ENCODE peak calls at places on chromosome 7, in seven cellular contexts. Z, R, W, V, C, G and Q are unnamed samples.
A peak's percentile ranks its signal among the peaks of the same experiment; 100 is the strongest.

GRCh38 chr7:171364-171904 is 20.9 kb upstream of the FAM20C start:
- DNase-seq in Z (no peak), R (no peak), W (no peak), V (no peak), C (no peak), G (no peak), Q (no peak)

GRCh38 chr7:73847941-73848723 is 5.8 kb upstream of the METTL27 start:
- DNase-seq in Z (no peak), R (no peak), W (no peak), V (no peak), C (peak; percentile 30), G (no peak), Q (no peak)

GRCh38 chr7:78530351-78530750 is 731.8 kb downstream of the PHTF2 start:
- DNase-seq in Z (no peak), R (no peak), W (no peak), V (no peak), C (peak; percentile 55), G (no peak), Q (no peak)

GRCh38 chr7:79236352-79237028 is 217.0 kb downstream of the MAGI2 start:
- DNase-seq in Z (no peak), R (no peak), W (no peak), V (no peak), C (no peak), G (no peak), Q (no peak)

GRCh38 chr7:6238309-6238925 is 34.0 kb downstream of the CYTH3 start:
- DNase-seq in Z (no peak), R (no peak), W (no peak), V (no peak), C (no peak), G (no peak), Q (no peak)

GRCh38 chr7:17274551-17275245 is 23.8 kb upstream of the AHR start:
- DNase-seq in Z (no peak), R (no peak), W (no peak), V (no peak), C (peak; percentile 87), G (no peak), Q (peak; percentile 85)

GRCh38 chr7:98869374-98870070 is at the start of gene TMEM130:
- DNase-seq in Z (peak; percentile 41), R (no peak), W (no peak), V (no peak), C (no peak), G (no peak), Q (no peak)

GRCh38 chr7:126723966-126724544 is 528.7 kb downstream of the GRM8 start:
- DNase-seq in Z (no peak), R (no peak), W (no peak), V (no peak), C (no peak), G (no peak), Q (no peak)

GRCh38 chr7:19772858-19773337 is 519 bp downstream of the TMEM196 start:
- DNase-seq in Z (peak; percentile 12), R (no peak), W (peak; percentile 28), V (no peak), C (peak; percentile 42), G (no peak), Q (peak; percentile 9)

GRCh38 chr7:136869006-136869961 is 832 bp downstream of the CHRM2 start:
- DNase-seq in Z (peak; percentile 20), R (no peak), W (no peak), V (peak; percentile 84), C (peak; percentile 3), G (no peak), Q (no peak)

GRCh38 chr7:39372383-39372782 is 193.8 kb upstream of the YAE1 start:
- DNase-seq in Z (no peak), R (no peak), W (no peak), V (no peak), C (no peak), G (no peak), Q (no peak)

GRCh38 chr7:91083855-91084644 is 180.2 kb upstream of the FZD1 start:
- DNase-seq in Z (no peak), R (peak; percentile 8), W (peak; percentile 85), V (no peak), C (no peak), G (peak; percentile 8), Q (no peak)

GRCh38 chr7:65731562-65732035 is 141.3 kb upstream of the VKORC1L1 start:
- DNase-seq in Z (peak; percentile 24), R (peak; percentile 19), W (peak; percentile 41), V (no peak), C (peak; percentile 1), G (peak; percentile 28), Q (no peak)

GRCh38 chr7:70703785-70704184 is 428.2 kb upstream of the GALNT17 start:
- DNase-seq in Z (no peak), R (no peak), W (no peak), V (no peak), C (no peak), G (no peak), Q (no peak)

GRCh38 chr7:2105917-2106316 is 126.8 kb downstream of the MAD1L1 start:
- DNase-seq in Z (no peak), R (no peak), W (no peak), V (no peak), C (no peak), G (no peak), Q (no peak)

GRCh38 chr7:75987026-75987804 is 7.2 kb downstream of the TMEM120A start:
- DNase-seq in Z (no peak), R (no peak), W (no peak), V (no peak), C (no peak), G (no peak), Q (no peak)

GRCh38 chr7:75987805-75988630 is 6.4 kb downstream of the TMEM120A start:
- DNase-seq in Z (no peak), R (no peak), W (no peak), V (no peak), C (no peak), G (no peak), Q (no peak)

GRCh38 chr7:75985518-75986146 is 8.8 kb downstream of the TMEM120A start:
- DNase-seq in Z (no peak), R (no peak), W (no peak), V (no peak), C (no peak), G (no peak), Q (no peak)

GRCh38 chr7:75985009-75985517 is 9.3 kb downstream of the TMEM120A start:
- DNase-seq in Z (no peak), R (no peak), W (no peak), V (no peak), C (no peak), G (no peak), Q (no peak)

GRCh38 chr7:75986147-75986781 is 8.1 kb downstream of the TMEM120A start:
- DNase-seq in Z (no peak), R (no peak), W (no peak), V (no peak), C (no peak), G (no peak), Q (no peak)
- TF ChIP-seq CTCF in Z (no peak), R (no peak), W (no peak), V (no peak), C (no peak), G (no peak), Q (no peak)

GRCh38 chr7:124275411-124275810 is 242.5 kb upstream of the TMEM229A start:
- DNase-seq in Z (no peak), R (no peak), W (no peak), V (no peak), C (no peak), G (no peak), Q (no peak)

GRCh38 chr7:124276005-124276606 is 243.2 kb upstream of the TMEM229A start:
- DNase-seq in Z (no peak), R (no peak), W (peak; percentile 9), V (no peak), C (no peak), G (peak; percentile 19), Q (no peak)
- TF ChIP-seq CTCF in Z (peak; percentile 41), R (no peak), W (no peak), V (peak; percentile 46), C (peak; percentile 32), G (peak; percentile 19), Q (peak; percentile 65)

GRCh38 chr7:149074116-149074885 is 16.2 kb downstream of the ZNF786 start:
- DNase-seq in Z (no peak), R (no peak), W (no peak), V (no peak), C (no peak), G (no peak), Q (no peak)

GRCh38 chr7:149071182-149071635 is 19.3 kb downstream of the ZNF786 start:
- DNase-seq in Z (no peak), R (no peak), W (no peak), V (no peak), C (no peak), G (no peak), Q (no peak)

GRCh38 chr7:149070372-149071140 is 20.0 kb downstream of the ZNF786 start:
- DNase-seq in Z (no peak), R (no peak), W (no peak), V (no peak), C (no peak), G (no peak), Q (no peak)

GRCh38 chr7:149072438-149072775 is 18.1 kb downstream of the ZNF786 start:
- DNase-seq in Z (no peak), R (no peak), W (peak; percentile 65), V (no peak), C (no peak), G (no peak), Q (no peak)

DNA sequence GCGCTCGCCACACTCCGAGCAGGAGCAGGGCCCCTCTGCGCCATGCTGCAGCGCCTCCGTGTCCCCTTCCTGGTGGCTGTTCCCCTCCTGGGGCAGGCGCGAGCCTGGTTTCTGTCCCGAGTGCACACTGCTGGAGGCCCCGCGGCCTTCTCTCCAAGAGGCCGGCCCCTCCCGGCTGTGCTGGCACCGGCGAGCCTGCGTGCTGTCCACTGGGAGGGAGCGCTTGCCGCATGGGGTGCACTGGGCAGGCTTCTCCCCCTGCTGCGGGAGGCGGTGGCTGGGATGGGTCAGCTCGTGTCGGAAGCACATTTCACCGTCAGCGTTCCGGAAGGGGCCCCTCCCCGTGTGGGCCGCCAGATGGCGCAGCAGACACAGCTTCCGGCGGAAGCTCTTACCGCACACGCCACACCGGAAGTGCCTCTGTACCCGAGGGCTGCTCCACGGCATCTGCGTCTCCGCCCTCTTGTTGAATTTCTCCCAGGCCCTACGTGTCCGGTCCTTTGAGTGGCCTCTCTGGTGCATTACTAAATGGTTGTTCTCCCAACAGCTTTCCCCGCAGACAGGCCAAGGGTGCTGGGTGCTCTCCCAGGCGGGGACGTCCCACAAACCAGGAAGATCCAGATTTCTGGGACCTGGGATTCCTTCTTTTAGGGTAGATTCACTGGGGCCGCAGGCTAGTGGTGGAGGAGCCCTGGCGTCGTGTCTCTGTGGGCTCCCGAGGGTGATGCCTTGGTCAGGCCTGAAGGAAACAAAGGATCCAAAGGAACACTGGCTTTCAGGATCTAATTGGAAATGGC is 18.7 kb downstream of the ZNF786 start:
- DNase-seq in Z (no peak), R (no peak), W (peak; percentile 9), V (no peak), C (no peak), G (no peak), Q (no peak)
- TF ChIP-seq CTCF in Z (no peak), R (no peak), W (no peak), V (peak; percentile 11), C (peak; percentile 5), G (no peak), Q (peak; percentile 26)

DNA sequence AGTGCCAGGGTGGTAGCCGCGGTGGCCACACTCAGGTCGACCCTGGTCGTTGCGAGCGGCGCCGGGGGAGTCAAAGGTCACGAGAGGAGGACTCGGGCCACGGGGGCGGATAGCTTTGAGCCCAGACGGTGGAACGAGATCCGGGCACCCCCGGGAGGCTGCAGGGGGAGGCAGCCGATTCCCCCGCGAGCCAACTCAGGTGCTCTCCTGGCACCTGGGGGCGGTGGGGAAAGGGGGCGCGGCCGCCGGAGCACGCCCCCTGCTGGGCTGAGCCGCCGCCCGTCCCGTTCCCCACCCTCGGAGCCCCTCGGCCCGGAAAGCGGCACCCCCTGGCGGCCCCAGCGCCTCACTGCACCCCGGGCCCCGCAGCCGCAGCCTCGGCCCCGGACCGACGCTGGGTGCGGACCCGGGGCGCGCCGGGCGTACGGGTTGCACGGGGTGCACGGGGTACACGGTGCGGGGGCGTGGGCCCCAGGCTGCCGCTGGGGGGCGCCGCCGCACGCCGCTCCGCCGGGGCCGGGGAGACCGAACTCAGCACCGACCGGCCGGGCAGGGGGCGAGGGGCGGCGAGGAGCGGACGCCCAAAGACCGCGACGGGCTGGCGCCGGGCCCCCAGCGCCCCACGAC is 513 bp upstream of the NYAP1 start:
- DNase-seq in Z (peak; percentile 91), R (peak; percentile 59), W (peak; percentile 62), V (peak; percentile 93), C (no peak), G (peak; percentile 80), Q (no peak)
- TF ChIP-seq CTCF in Z (peak; percentile 92), R (peak; percentile 92), W (peak; percentile 97), V (peak; percentile 96), C (peak; percentile 40), G (peak; percentile 62), Q (peak; percentile 73)